ENCODE peak calls at places on chromosome 7, in seven cellular contexts. L is uterus, U is K562, M is esophagus squamous epithelium, P is IMR-90, A is upper lobe of left lung, G is Peyer's patch. R is an unnamed sample. For H3K27me3, the result is how much of the 10 kb centered on the place peaks cover.

GRCh38 chr7:101950450-101951119 is 133.2 kb downstream of the CUX1 start:
- DNase-seq in P (peak), A (no peak), M (no peak), L (no peak), G (no peak), U (no peak), R (no peak)

GRCh38 chr7:70595741-70596574 is 536.0 kb upstream of the GALNT17 start:
- DNase-seq in P (no peak), L (no peak), M (no peak), A (no peak), U (no peak), G (peak), R (no peak)

GRCh38 chr7:107528461-107528860 is 35.3 kb downstream of the COG5 start:
- DNase-seq in P (peak), L (no peak), U (no peak), A (no peak), M (no peak), G (no peak), R (no peak)

GRCh38 chr7:43454936-43455518 is 127.9 kb upstream of the STK17A start:
- DNase-seq in M (no peak), A (no peak), L (no peak), U (peak), P (peak), G (no peak), R (no peak)

GRCh38 chr7:34596887-34597286 is 61.1 kb upstream of the NPSR1 start:
- DNase-seq in L (no peak), P (no peak), G (no peak), M (no peak), U (no peak), A (no peak), R (no peak)

GRCh38 chr7:100799037-100799896 is 28.1 kb downstream of the EPHB4 start:
- DNase-seq in L (peak), P (peak), G (peak), A (peak), M (no peak), U (peak), R (peak)

GRCh38 chr7:1910081-1910685 is 240.1 kb downstream of the ELFN1 start:
- DNase-seq in U (no peak), P (no peak), G (no peak), M (no peak), A (no peak), L (no peak), R (no peak)

GRCh38 chr7:28433604-28434254 is 21.4 kb downstream of the CREB5 start:
- DNase-seq in L (peak), M (no peak), A (no peak), P (peak), G (no peak), U (peak), R (no peak)

GRCh38 chr7:92306153-92306552 is 60.4 kb downstream of the ANKIB1 start:
- DNase-seq in U (no peak), P (peak), A (no peak), G (no peak), L (no peak), M (no peak), R (no peak)

GRCh38 chr7:82114237-82114636 is 329.3 kb downstream of the CACNA2D1 start:
- DNase-seq in L (no peak), M (no peak), P (no peak), U (no peak), A (no peak), G (no peak), R (no peak)

GRCh38 chr7:158017226-158018060 is 570.2 kb downstream of the PTPRN2 start:
- DNase-seq in L (no peak), P (no peak), G (peak), U (no peak), A (peak), M (no peak), R (no peak)

GRCh38 chr7:594212-594913 is 74.7 kb upstream of the PDGFA start:
- DNase-seq in G (no peak), P (no peak), A (no peak), L (no peak), U (no peak), M (no peak), R (no peak)

GRCh38 chr7:591856-592628 is 72.4 kb upstream of the PDGFA start:
- DNase-seq in U (peak), G (no peak), A (no peak), L (no peak), P (no peak), M (no peak), R (no peak)

GRCh38 chr7:595621-596010 is 76.0 kb upstream of the PDGFA start:
- DNase-seq in P (no peak), L (no peak), A (no peak), U (no peak), G (no peak), M (no peak), R (no peak)

GRCh38 chr7:594920-595620 is 75.4 kb upstream of the PDGFA start:
- DNase-seq in G (no peak), A (no peak), L (no peak), U (no peak), M (no peak), P (no peak), R (no peak)

DNA sequence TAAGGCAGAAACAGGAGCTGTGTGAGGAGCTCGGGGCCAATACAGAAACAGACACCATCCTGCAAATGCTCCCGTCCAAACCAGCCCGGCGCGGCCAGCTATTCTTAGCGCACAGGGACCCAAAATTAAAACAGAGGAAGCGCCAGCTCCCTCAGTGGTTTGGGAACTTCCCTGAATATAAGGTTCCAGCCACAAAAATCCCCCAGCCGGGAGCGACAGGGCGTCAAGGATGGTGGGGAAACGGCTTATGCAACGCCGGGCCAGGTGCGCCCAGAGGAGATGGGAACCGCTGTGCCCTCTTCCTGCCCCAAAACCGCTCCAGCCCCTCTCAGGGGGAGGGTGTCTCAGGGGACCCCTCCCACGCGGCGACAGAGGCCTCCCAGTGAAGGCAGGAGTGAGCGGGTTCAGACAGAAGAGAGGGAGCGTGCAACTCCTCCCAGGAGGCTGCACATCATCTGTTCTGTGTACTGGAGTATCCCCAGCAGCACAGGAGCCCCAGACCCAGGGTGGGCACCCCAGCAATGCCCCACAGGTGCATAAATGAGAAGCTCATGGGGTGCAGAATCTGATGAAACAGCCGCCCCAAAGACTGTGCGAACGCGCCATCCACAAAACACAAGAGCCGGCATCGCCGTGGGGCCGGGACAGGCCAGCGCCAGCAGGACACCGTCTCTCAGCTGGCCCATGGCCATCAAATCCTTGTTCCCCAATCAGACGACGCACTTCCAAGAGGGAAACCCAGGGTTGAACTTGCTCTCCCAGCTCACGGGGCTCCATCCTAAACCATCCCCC is 73.9 kb upstream of the PDGFA start:
- DNase-seq in A (no peak), M (no peak), U (no peak), L (no peak), G (no peak), P (no peak), R (no peak)
- TF ChIP-seq POLR2A in A (no peak), M (no peak), U (no peak), L (no peak), G (no peak), P (no peak), R (no peak)

DNA sequence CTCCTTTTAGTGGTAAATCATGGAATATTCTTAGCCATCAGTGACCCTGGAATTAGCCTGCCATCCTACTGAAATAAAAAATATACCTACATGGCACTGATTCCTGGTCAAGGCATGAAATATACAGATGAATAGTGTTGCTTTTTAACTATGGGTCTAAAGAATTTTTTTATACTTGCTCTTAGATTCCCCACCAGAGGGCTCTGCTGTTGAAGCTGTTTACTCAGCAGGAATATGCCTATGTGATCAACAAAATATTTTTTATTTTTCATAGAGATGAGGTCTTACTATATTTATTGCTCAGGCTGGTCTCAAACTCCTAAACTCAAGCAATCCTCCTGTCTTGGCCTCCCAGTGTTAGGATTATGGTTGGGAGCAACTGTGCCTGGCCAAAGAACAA is 13.5 kb downstream of the ZC3HC1 start:
- DNase-seq in M (no peak), P (peak), L (no peak), G (no peak), A (no peak), U (no peak), R (no peak)
- TF ChIP-seq CTCF in M (no peak), P (peak), L (no peak), G (no peak), A (no peak), U (peak), R (no peak)

GRCh38 chr7:88759216-88759955 is at the start of gene ZNF804B:
- DNase-seq in P (no peak), M (no peak), U (peak), L (no peak), A (no peak), G (no peak), R (no peak)

GRCh38 chr7:88759956-88760515 is 536 bp downstream of the ZNF804B start:
- DNase-seq in G (no peak), M (no peak), P (no peak), U (peak), L (no peak), A (no peak), R (no peak)

GRCh38 chr7:88758355-88759215 is 915 bp upstream of the ZNF804B start:
- DNase-seq in A (no peak), U (peak), G (no peak), P (no peak), M (no peak), L (no peak), R (no peak)

GRCh38 chr7:88757371-88757770 is 2.1 kb upstream of the ZNF804B start:
- DNase-seq in M (no peak), A (no peak), P (no peak), G (no peak), L (no peak), U (no peak), R (no peak)

DNA sequence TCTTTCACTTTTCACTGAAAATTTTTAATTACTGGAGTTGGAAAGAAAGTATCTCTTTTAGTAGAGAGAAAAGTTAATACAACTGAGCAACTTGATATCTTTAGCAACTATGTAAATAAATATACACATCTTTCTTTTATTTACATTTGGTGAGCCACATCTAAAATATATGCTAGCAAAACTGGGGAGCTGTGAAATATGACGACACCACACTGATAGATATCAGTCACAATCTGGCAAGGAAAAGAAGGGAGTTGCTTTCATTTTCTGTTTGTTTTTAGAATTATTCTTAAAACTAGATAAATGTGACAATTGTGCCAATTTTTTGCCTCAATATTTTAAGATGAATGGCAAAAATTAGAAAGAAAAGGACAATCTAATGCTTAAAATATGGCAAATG is 2.7 kb upstream of the ZNF804B start:
- DNase-seq in L (no peak), U (no peak), M (no peak), G (no peak), A (no peak), P (no peak), R (no peak)
- H3K27me3 ChIP-seq in L (under half), U (under half), M (under half), G (under half), A (under half), P (under half), R (under half)

GRCh38 chr7:27198871-27199801 is 755 bp downstream of the HOXA13 start:
- DNase-seq in A (no peak), P (no peak), U (no peak), L (no peak), G (no peak), M (no peak), R (no peak)

GRCh38 chr7:27198138-27198841 is 1.6 kb downstream of the HOXA13 start:
- DNase-seq in L (no peak), A (no peak), M (no peak), G (no peak), U (no peak), P (no peak), R (no peak)

GRCh38 chr7:27200761-27201230 is 905 bp upstream of the HOXA13 start:
- DNase-seq in G (no peak), M (no peak), A (no peak), L (no peak), U (no peak), P (no peak), R (no peak)

GRCh38 chr7:27201231-27202017 is 1.5 kb upstream of the HOXA13 start:
- DNase-seq in M (no peak), G (no peak), A (no peak), U (no peak), L (no peak), P (no peak), R (no peak)

DNA sequence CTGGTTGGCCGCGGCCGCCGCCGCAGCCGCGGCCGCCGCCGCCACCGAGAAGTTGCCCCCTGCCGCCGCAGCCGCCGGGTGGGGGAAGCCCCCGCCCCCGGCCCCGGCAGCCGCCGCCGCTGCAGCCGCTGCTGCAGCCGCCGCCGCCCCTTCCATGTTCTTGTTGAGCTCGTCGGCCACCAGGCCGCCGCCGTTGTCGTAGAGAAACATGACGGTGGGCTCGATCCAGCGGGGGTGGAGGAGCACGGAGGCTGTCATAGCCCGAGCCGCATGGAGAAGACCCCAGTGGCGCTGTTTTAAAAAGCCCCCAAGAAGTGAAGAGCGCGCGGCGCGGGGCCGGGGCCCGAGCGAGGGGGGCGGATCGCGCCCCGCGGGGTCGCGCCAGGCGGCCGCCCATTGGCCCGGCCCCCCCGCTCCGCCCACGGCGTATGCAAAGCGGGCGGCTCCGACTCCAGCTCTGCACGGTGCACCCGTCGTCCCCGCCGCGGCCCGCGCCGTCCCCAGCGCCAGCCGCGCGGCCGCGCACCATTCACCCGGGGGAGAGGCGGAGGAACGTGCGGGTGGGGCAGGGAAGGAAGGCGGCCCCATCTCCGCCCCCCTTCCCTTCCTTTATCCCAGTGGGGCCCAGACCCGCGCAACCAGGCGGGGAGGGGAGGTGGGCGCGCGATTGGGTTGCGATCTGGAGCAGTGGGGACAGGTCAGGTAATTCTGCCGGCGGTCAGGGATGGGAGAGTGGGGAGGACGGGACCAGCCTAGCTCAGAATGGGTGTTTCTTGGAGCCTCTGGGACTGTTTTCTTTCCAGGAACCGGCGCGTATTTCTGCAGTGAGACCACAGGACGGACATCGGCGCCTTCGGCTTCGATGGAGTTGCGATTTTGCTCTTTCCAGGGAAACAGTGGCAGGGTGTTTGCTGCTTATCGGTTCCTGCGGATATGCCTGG is at the start of gene HOXA13:
- DNase-seq in L (no peak), G (no peak), P (no peak), A (no peak), M (no peak), U (peak), R (no peak)
- TF ChIP-seq POLR2A in L (no peak), G (no peak), P (no peak), A (no peak), M (no peak), U (no peak), R (no peak)

GRCh38 chr7:155362380-155363145 is 64.9 kb downstream of the INSIG1 start:
- DNase-seq in A (no peak), P (no peak), G (no peak), U (no peak), M (no peak), L (no peak), R (no peak)

GRCh38 chr7:155361947-155362346 is 64.3 kb downstream of the INSIG1 start:
- DNase-seq in M (no peak), P (no peak), A (no peak), L (no peak), U (no peak), G (no peak), R (no peak)

GRCh38 chr7:155365146-155365874 is 67.6 kb downstream of the INSIG1 start:
- DNase-seq in M (no peak), G (no peak), L (no peak), P (no peak), U (no peak), A (no peak), R (no peak)

GRCh38 chr7:155363146-155363539 is 65.5 kb downstream of the INSIG1 start:
- DNase-seq in L (no peak), U (no peak), A (no peak), M (no peak), G (no peak), P (no peak), R (no peak)

GRCh38 chr7:155363852-155364600 is 66.3 kb downstream of the INSIG1 start:
- DNase-seq in A (no peak), M (no peak), L (no peak), G (no peak), U (no peak), P (no peak), R (no peak)
- TF ChIP-seq CTCF in A (no peak), M (no peak), L (no peak), G (no peak), U (peak), P (no peak), R (no peak)